ENCODE peak calls at places on chromosomes 5 and 9, in ten cellular contexts. One of them, this sample, is unnamed. For H3K4me1, the result is how much of the 10 kb centered on the place peaks cover.

GRCh38 chr9:102049586-102050246 is 311.3 kb upstream of the GRIN3A start:
- DNase-seq in GM23248: no peak
- DNase-seq in astrocyte: no peak
- DNase-seq in iPS DF 6.9: no peak
- DNase-seq in lung: no peak
- DNase-seq in GM23338: no peak
- DNase-seq in mesenchymal stem cell: no peak
- DNase-seq in endothelial cell of umbilical vein: no peak
- DNase-seq in tibial nerve: no peak
- DNase-seq in tibial artery: no peak
- DNase-seq in this sample: no peak

GRCh38 chr5:23419115-23419514 is 88.3 kb upstream of the PRDM9 start:
- DNase-seq in mesenchymal stem cell: peak
- DNase-seq in tibial nerve: no peak
- DNase-seq in GM23338: peak
- DNase-seq in tibial artery: no peak
- DNase-seq in GM23248: no peak
- DNase-seq in endothelial cell of umbilical vein: no peak
- DNase-seq in iPS DF 6.9: peak
- DNase-seq in lung: no peak
- DNase-seq in astrocyte: no peak
- DNase-seq in this sample: no peak

GRCh38 chr9:123984802-123985201 is 26.8 kb upstream of the LHX2 start:
- DNase-seq in astrocyte: no peak
- DNase-seq in GM23248: no peak
- DNase-seq in endothelial cell of umbilical vein: no peak
- DNase-seq in lung: no peak
- DNase-seq in tibial nerve: no peak
- DNase-seq in iPS DF 6.9: no peak
- DNase-seq in tibial artery: no peak
- DNase-seq in mesenchymal stem cell: no peak
- DNase-seq in GM23338: no peak
- DNase-seq in this sample: no peak

GRCh38 chr9:3012843-3013242 is 168.9 kb upstream of the PUM3 start:
- DNase-seq in tibial artery: no peak
- DNase-seq in mesenchymal stem cell: no peak
- DNase-seq in iPS DF 6.9: no peak
- DNase-seq in lung: no peak
- DNase-seq in GM23248: no peak
- DNase-seq in tibial nerve: no peak
- DNase-seq in astrocyte: no peak
- DNase-seq in endothelial cell of umbilical vein: no peak
- DNase-seq in GM23338: no peak
- DNase-seq in this sample: no peak

GRCh38 chr5:26192496-26192895 is 845.9 kb downstream of the CDH9 start:
- DNase-seq in astrocyte: no peak
- DNase-seq in mesenchymal stem cell: peak
- DNase-seq in tibial artery: no peak
- DNase-seq in GM23248: no peak
- DNase-seq in endothelial cell of umbilical vein: no peak
- DNase-seq in GM23338: no peak
- DNase-seq in iPS DF 6.9: no peak
- DNase-seq in tibial nerve: no peak
- DNase-seq in lung: no peak
- DNase-seq in this sample: no peak

GRCh38 chr5:152051499-152052454 is 127.1 kb upstream of the GLRA1 start:
- DNase-seq in endothelial cell of umbilical vein: no peak
- DNase-seq in GM23338: peak
- DNase-seq in GM23248: no peak
- DNase-seq in tibial nerve: no peak
- DNase-seq in tibial artery: no peak
- DNase-seq in mesenchymal stem cell: no peak
- DNase-seq in lung: no peak
- DNase-seq in iPS DF 6.9: peak
- DNase-seq in astrocyte: no peak
- DNase-seq in this sample: no peak

GRCh38 chr5:120545007-120545406 is 80.9 kb downstream of the PRR16 start:
- DNase-seq in iPS DF 6.9: no peak
- DNase-seq in GM23248: peak
- DNase-seq in mesenchymal stem cell: no peak
- DNase-seq in astrocyte: no peak
- DNase-seq in lung: no peak
- DNase-seq in GM23338: no peak
- DNase-seq in tibial nerve: no peak
- DNase-seq in endothelial cell of umbilical vein: no peak
- DNase-seq in tibial artery: no peak
- DNase-seq in this sample: no peak

GRCh38 chr5:137888875-137889759 is at the start of gene PKD2L2:
- DNase-seq in tibial artery: peak
- DNase-seq in GM23248: peak
- DNase-seq in astrocyte: peak
- DNase-seq in tibial nerve: peak
- DNase-seq in endothelial cell of umbilical vein: peak
- DNase-seq in mesenchymal stem cell: no peak
- DNase-seq in lung: peak
- DNase-seq in iPS DF 6.9: no peak
- DNase-seq in GM23338: peak
- DNase-seq in this sample: peak

GRCh38 chr5:163846512-163846911 is 341.1 kb downstream of the MAT2B start:
- DNase-seq in GM23248: no peak
- DNase-seq in iPS DF 6.9: no peak
- DNase-seq in mesenchymal stem cell: peak
- DNase-seq in endothelial cell of umbilical vein: no peak
- DNase-seq in astrocyte: peak
- DNase-seq in tibial artery: no peak
- DNase-seq in GM23338: no peak
- DNase-seq in tibial nerve: no peak
- DNase-seq in lung: no peak
- DNase-seq in this sample: no peak

GRCh38 chr5:43572357-43572756 is 15.5 kb upstream of the PAIP1 start:
- DNase-seq in lung: no peak
- DNase-seq in astrocyte: peak
- DNase-seq in tibial artery: no peak
- DNase-seq in endothelial cell of umbilical vein: no peak
- DNase-seq in GM23248: peak
- DNase-seq in tibial nerve: no peak
- DNase-seq in GM23338: no peak
- DNase-seq in mesenchymal stem cell: no peak
- DNase-seq in iPS DF 6.9: no peak
- DNase-seq in this sample: no peak

GRCh38 chr9:114029311-114030170 is 48.6 kb downstream of the AMBP start:
- DNase-seq in tibial artery: peak
- DNase-seq in mesenchymal stem cell: no peak
- DNase-seq in endothelial cell of umbilical vein: peak
- DNase-seq in lung: peak
- DNase-seq in iPS DF 6.9: no peak
- DNase-seq in GM23338: no peak
- DNase-seq in astrocyte: no peak
- DNase-seq in tibial nerve: no peak
- DNase-seq in GM23248: no peak
- DNase-seq in this sample: no peak

GRCh38 chr5:177389368-177390169 is 5.3 kb downstream of the SLC34A1 start:
- DNase-seq in iPS DF 6.9: no peak
- DNase-seq in mesenchymal stem cell: peak
- DNase-seq in lung: no peak
- DNase-seq in endothelial cell of umbilical vein: no peak
- DNase-seq in GM23248: peak
- DNase-seq in tibial nerve: no peak
- DNase-seq in astrocyte: peak
- DNase-seq in tibial artery: no peak
- DNase-seq in GM23338: no peak
- DNase-seq in this sample: peak

GRCh38 chr5:32127759-32128158 is 46.4 kb downstream of the GOLPH3 start:
- DNase-seq in tibial artery: no peak
- DNase-seq in iPS DF 6.9: no peak
- DNase-seq in mesenchymal stem cell: no peak
- DNase-seq in GM23338: peak
- DNase-seq in astrocyte: no peak
- DNase-seq in lung: no peak
- DNase-seq in tibial nerve: no peak
- DNase-seq in endothelial cell of umbilical vein: no peak
- DNase-seq in GM23248: no peak
- DNase-seq in this sample: no peak

GRCh38 chr5:172420215-172420934 is 34.0 kb downstream of the SH3PXD2B start:
- DNase-seq in lung: peak
- DNase-seq in iPS DF 6.9: peak
- DNase-seq in GM23248: peak
- DNase-seq in tibial artery: peak
- DNase-seq in tibial nerve: peak
- DNase-seq in endothelial cell of umbilical vein: no peak
- DNase-seq in GM23338: peak
- DNase-seq in mesenchymal stem cell: peak
- DNase-seq in astrocyte: peak
- DNase-seq in this sample: no peak

GRCh38 chr5:16350816-16351215 is 114.8 kb downstream of the ZNF622 start:
- DNase-seq in astrocyte: no peak
- DNase-seq in lung: no peak
- DNase-seq in tibial nerve: no peak
- DNase-seq in tibial artery: no peak
- DNase-seq in endothelial cell of umbilical vein: no peak
- DNase-seq in GM23338: no peak
- DNase-seq in GM23248: peak
- DNase-seq in mesenchymal stem cell: no peak
- DNase-seq in iPS DF 6.9: no peak
- DNase-seq in this sample: no peak

GRCh38 chr9:94681508-94681907 is 42.2 kb upstream of the FBP1 start:
- DNase-seq in GM23338: peak
- DNase-seq in endothelial cell of umbilical vein: peak
- DNase-seq in astrocyte: peak
- DNase-seq in lung: peak
- DNase-seq in tibial artery: peak
- DNase-seq in GM23248: peak
- DNase-seq in tibial nerve: peak
- DNase-seq in iPS DF 6.9: peak
- DNase-seq in mesenchymal stem cell: peak
- DNase-seq in this sample: peak

GRCh38 chr9:112348257-112348992 is 15.0 kb upstream of the PTBP3 start:
- DNase-seq in tibial nerve: peak
- DNase-seq in astrocyte: peak
- DNase-seq in tibial artery: peak
- DNase-seq in mesenchymal stem cell: no peak
- DNase-seq in endothelial cell of umbilical vein: peak
- DNase-seq in GM23248: peak
- DNase-seq in lung: peak
- DNase-seq in iPS DF 6.9: no peak
- DNase-seq in GM23338: peak
- DNase-seq in this sample: peak

GRCh38 chr5:143594913-143595818 is 191.7 kb upstream of the NR3C1 start:
- DNase-seq in tibial artery: no peak
- DNase-seq in tibial nerve: no peak
- DNase-seq in iPS DF 6.9: no peak
- DNase-seq in GM23248: peak
- DNase-seq in endothelial cell of umbilical vein: no peak
- DNase-seq in mesenchymal stem cell: peak
- DNase-seq in GM23338: no peak
- DNase-seq in lung: no peak
- DNase-seq in astrocyte: peak
- DNase-seq in this sample: no peak

GRCh38 chr9:129995409-129996160 is 47.4 kb downstream of the FNBP1 start:
- DNase-seq in astrocyte: peak
- DNase-seq in iPS DF 6.9: no peak
- DNase-seq in lung: no peak
- DNase-seq in tibial artery: no peak
- DNase-seq in mesenchymal stem cell: peak
- DNase-seq in tibial nerve: no peak
- DNase-seq in GM23248: peak
- DNase-seq in GM23338: peak
- DNase-seq in endothelial cell of umbilical vein: peak
- DNase-seq in this sample: no peak
- H3K4me1 ChIP-seq in astrocyte: under half
- H3K4me1 ChIP-seq in iPS DF 6.9: under half
- H3K4me1 ChIP-seq in lung: under half
- H3K4me1 ChIP-seq in tibial artery: half or more
- H3K4me1 ChIP-seq in mesenchymal stem cell: under half
- H3K4me1 ChIP-seq in tibial nerve: under half
- H3K4me1 ChIP-seq in GM23248: half or more
- H3K4me1 ChIP-seq in GM23338: under half
- H3K4me1 ChIP-seq in endothelial cell of umbilical vein: under half
- H3K4me1 ChIP-seq in this sample: half or more

DNA sequence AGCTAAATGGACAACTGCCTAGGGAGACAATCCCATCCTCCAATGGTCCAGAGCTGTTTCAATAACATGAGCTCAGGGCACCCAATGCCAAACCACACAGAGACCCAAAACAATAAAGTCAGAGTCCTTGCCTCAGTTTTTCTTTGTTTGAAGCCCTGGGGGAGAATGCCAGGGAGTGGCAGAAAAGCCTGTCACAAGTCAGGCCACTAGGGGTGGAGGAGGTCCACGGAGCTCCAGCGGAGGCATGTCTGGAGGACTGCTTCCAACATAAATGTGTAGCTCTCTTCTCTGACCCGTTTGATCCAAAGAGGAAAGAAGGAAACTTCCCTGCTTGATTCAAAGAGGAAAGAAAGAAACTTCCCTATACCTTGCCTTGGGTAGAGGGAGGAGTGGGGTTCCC is 175.3 kb downstream of the HSPA4 start:
- DNase-seq in GM23248: no peak
- DNase-seq in mesenchymal stem cell: no peak
- DNase-seq in GM23338: no peak
- DNase-seq in tibial artery: no peak
- DNase-seq in tibial nerve: no peak
- DNase-seq in lung: no peak
- DNase-seq in astrocyte: no peak
- DNase-seq in endothelial cell of umbilical vein: no peak
- DNase-seq in iPS DF 6.9: no peak
- DNase-seq in this sample: no peak
- H3K27ac ChIP-seq in GM23248: no peak
- H3K27ac ChIP-seq in mesenchymal stem cell: no peak
- H3K27ac ChIP-seq in GM23338: no peak
- H3K27ac ChIP-seq in tibial artery: no peak
- H3K27ac ChIP-seq in tibial nerve: no peak
- H3K27ac ChIP-seq in lung: no peak
- H3K27ac ChIP-seq in astrocyte: no peak
- H3K27ac ChIP-seq in endothelial cell of umbilical vein: no peak
- H3K27ac ChIP-seq in iPS DF 6.9: no peak
- H3K27ac ChIP-seq in this sample: no peak

GRCh38 chr9:127449332-127449966 is 1.8 kb downstream of the RPL12 start:
- DNase-seq in endothelial cell of umbilical vein: no peak
- DNase-seq in tibial nerve: no peak
- DNase-seq in astrocyte: no peak
- DNase-seq in tibial artery: no peak
- DNase-seq in iPS DF 6.9: no peak
- DNase-seq in lung: no peak
- DNase-seq in GM23248: peak
- DNase-seq in mesenchymal stem cell: no peak
- DNase-seq in GM23338: no peak
- DNase-seq in this sample: no peak
- H3K4me1 ChIP-seq in endothelial cell of umbilical vein: under half
- H3K4me1 ChIP-seq in tibial nerve: under half
- H3K4me1 ChIP-seq in astrocyte: under half
- H3K4me1 ChIP-seq in tibial artery: under half
- H3K4me1 ChIP-seq in iPS DF 6.9: under half
- H3K4me1 ChIP-seq in lung: under half
- H3K4me1 ChIP-seq in GM23248: under half
- H3K4me1 ChIP-seq in mesenchymal stem cell: under half
- H3K4me1 ChIP-seq in GM23338: under half
- H3K4me1 ChIP-seq in this sample: under half

DNA sequence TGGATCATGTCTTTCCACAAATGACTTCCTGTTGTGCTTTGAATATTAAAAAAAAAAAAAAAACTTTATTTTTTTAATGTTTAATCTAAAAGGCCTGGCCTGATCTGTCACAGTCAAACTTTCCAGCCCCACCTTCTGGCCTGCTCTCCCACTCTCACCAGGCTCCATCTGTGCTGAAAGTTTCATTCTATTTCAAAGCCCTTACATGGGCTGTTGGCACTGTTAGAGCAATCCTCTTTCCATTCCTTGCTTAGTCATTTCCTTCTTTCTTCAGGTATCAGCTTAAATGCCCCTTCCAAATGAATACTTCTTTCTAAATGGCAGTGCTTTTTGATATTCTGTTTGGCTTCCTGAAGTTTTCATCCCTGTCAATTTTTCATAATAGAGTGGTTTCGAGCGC is 1104.8 kb upstream of the C9orf72 start:
- DNase-seq in iPS DF 6.9: no peak
- DNase-seq in mesenchymal stem cell: no peak
- DNase-seq in GM23248: no peak
- DNase-seq in endothelial cell of umbilical vein: no peak
- DNase-seq in lung: no peak
- DNase-seq in tibial nerve: no peak
- DNase-seq in tibial artery: no peak
- DNase-seq in GM23338: peak
- DNase-seq in astrocyte: no peak
- DNase-seq in this sample: no peak
- H3K27ac ChIP-seq in iPS DF 6.9: no peak
- H3K27ac ChIP-seq in mesenchymal stem cell: no peak
- H3K27ac ChIP-seq in GM23248: no peak
- H3K27ac ChIP-seq in endothelial cell of umbilical vein: no peak
- H3K27ac ChIP-seq in lung: no peak
- H3K27ac ChIP-seq in tibial nerve: no peak
- H3K27ac ChIP-seq in tibial artery: no peak
- H3K27ac ChIP-seq in GM23338: peak
- H3K27ac ChIP-seq in astrocyte: no peak
- H3K27ac ChIP-seq in this sample: no peak

This sample was measured in naive thymus-derived CD4-positive, alpha-beta T cell.